ENCODE peak calls at places on chromosomes 3 and 15, in four cellular contexts. T, K, H and Y are unnamed samples.

GRCh38 chr3:35183915-35184675 is 455.2 kb upstream of the ARPP21 start:
- DNase-seq in T (no peak), K (peak), H (peak), Y (no peak)

GRCh38 chr15:52870015-52870414 is 79.9 kb upstream of the ONECUT1 start:
- DNase-seq in T (no peak), K (no peak), H (no peak), Y (no peak)

GRCh38 chr3:194689493-194689901 is 3.8 kb downstream of the FAM43A start:
- DNase-seq in T (no peak), K (no peak), H (peak), Y (peak)

GRCh38 chr3:188077160-188077812 is 76.7 kb upstream of the LPP start:
- DNase-seq in T (no peak), K (no peak), H (peak), Y (no peak)

GRCh38 chr3:127264292-127264691 is 23.6 kb downstream of the PRR20G start:
- DNase-seq in T (no peak), K (no peak), H (peak), Y (no peak)

GRCh38 chr15:71790081-71790480 is 20.3 kb upstream of the NR2E3 start:
- DNase-seq in T (no peak), K (no peak), H (peak), Y (no peak)

GRCh38 chr3:145175626-145176025 is 985.4 kb downstream of the PLOD2 start:
- DNase-seq in T (no peak), K (no peak), H (no peak), Y (no peak)

GRCh38 chr15:45456212-45457106 is 66.1 kb downstream of the SLC30A4 start:
- DNase-seq in T (peak), K (peak), H (peak), Y (peak)

GRCh38 chr15:80242802-80243201 is 9.2 kb downstream of the CTXND1 start:
- DNase-seq in T (no peak), K (no peak), H (no peak), Y (no peak)

GRCh38 chr3:110165753-110166152 is 828.4 kb upstream of the DPPA4 start:
- DNase-seq in T (no peak), K (peak), H (no peak), Y (no peak)

GRCh38 chr3:197692641-197693040 is 44.1 kb downstream of the RUBCN start:
- DNase-seq in T (no peak), K (peak), H (peak), Y (no peak)

GRCh38 chr3:16079519-16079918 is 95.0 kb upstream of the GALNT15 start:
- DNase-seq in T (no peak), K (peak), H (peak), Y (no peak)

GRCh38 chr3:52065264-52065756 is 8.9 kb upstream of the DUSP7 start:
- DNase-seq in T (no peak), K (no peak), H (no peak), Y (no peak)

GRCh38 chr3:46163551-46163981 is 44.5 kb downstream of the CCR1 start:
- DNase-seq in T (no peak), K (peak), H (peak), Y (no peak)

GRCh38 chr3:70090322-70090913 is 90.9 kb downstream of the SAMMSON start:
- DNase-seq in T (no peak), K (peak), H (peak), Y (peak)

GRCh38 chr3:63960048-63960711 is 48.0 kb upstream of the SCAANT1 start:
- DNase-seq in T (no peak), K (peak), H (peak), Y (no peak)